ENCODE peak calls at places on chromosomes 4 and X, in four cellular contexts. One of them, this sample, is unnamed.

GRCh38 chr4:41573458-41574129 is 35.6 kb downstream of the LIMCH1 start:
- DNase-seq in ovary: no peak
- DNase-seq in brain microvascular endothelial cell: no peak
- DNase-seq in GM06990: no peak
- DNase-seq in this sample: no peak

GRCh38 chr4:15936495-15936894 is 2.0 kb downstream of the FGFBP1 start:
- DNase-seq in GM06990: no peak
- DNase-seq in ovary: no peak
- DNase-seq in brain microvascular endothelial cell: no peak
- DNase-seq in this sample: no peak

GRCh38 chr4:19266566-19266965 is 985.1 kb upstream of the SLIT2 start:
- DNase-seq in ovary: no peak
- DNase-seq in brain microvascular endothelial cell: no peak
- DNase-seq in GM06990: no peak
- DNase-seq in this sample: no peak

GRCh38 chr4:71772592-71772991 is 11.3 kb downstream of the GC start:
- DNase-seq in ovary: no peak
- DNase-seq in brain microvascular endothelial cell: no peak
- DNase-seq in GM06990: no peak
- DNase-seq in this sample: no peak

GRCh38 chr4:53132117-53132889 is 233.6 kb downstream of the SCFD2 start:
- DNase-seq in GM06990: peak; percentile 30
- DNase-seq in ovary: no peak
- DNase-seq in brain microvascular endothelial cell: no peak
- DNase-seq in this sample: no peak

GRCh38 chr4:55906999-55907398 is 41.7 kb upstream of the CEP135 start:
- DNase-seq in GM06990: no peak
- DNase-seq in brain microvascular endothelial cell: no peak
- DNase-seq in ovary: no peak
- DNase-seq in this sample: no peak

GRCh38 chrX:85992811-85993229 is 54.5 kb downstream of the CHM start:
- DNase-seq in GM06990: no peak
- DNase-seq in ovary: no peak
- DNase-seq in brain microvascular endothelial cell: peak; percentile 8
- DNase-seq in this sample: no peak

GRCh38 chr4:182807346-182807745 is 109.8 kb downstream of the DCTD start:
- DNase-seq in ovary: no peak
- DNase-seq in GM06990: no peak
- DNase-seq in brain microvascular endothelial cell: peak; percentile 1
- DNase-seq in this sample: no peak

GRCh38 chrX:131841496-131842410 is 181.3 kb upstream of the STK26 start:
- DNase-seq in brain microvascular endothelial cell: peak; percentile 45
- DNase-seq in GM06990: peak; percentile 22
- DNase-seq in ovary: no peak
- DNase-seq in this sample: peak; percentile 14

GRCh38 chrX:10077425-10078188 is 79.2 kb upstream of the CLCN4 start:
- DNase-seq in brain microvascular endothelial cell: no peak
- DNase-seq in ovary: no peak
- DNase-seq in GM06990: no peak
- DNase-seq in this sample: no peak

GRCh38 chr4:148426643-148427042 is 15.6 kb downstream of the NR3C2 start:
- DNase-seq in ovary: no peak
- DNase-seq in brain microvascular endothelial cell: no peak
- DNase-seq in GM06990: no peak
- DNase-seq in this sample: no peak

GRCh38 chr4:2940267-2941137 is 22.7 kb downstream of the NOP14 start:
- DNase-seq in brain microvascular endothelial cell: no peak
- DNase-seq in GM06990: no peak
- DNase-seq in ovary: peak; percentile 36
- DNase-seq in this sample: no peak

GRCh38 chr4:96162631-96163030 is 322.7 kb downstream of the PDHA2 start:
- DNase-seq in GM06990: no peak
- DNase-seq in brain microvascular endothelial cell: no peak
- DNase-seq in ovary: no peak
- DNase-seq in this sample: no peak

GRCh38 chrX:154734101-154734781 is 16.6 kb downstream of the GAB3 start:
- DNase-seq in GM06990: no peak
- DNase-seq in ovary: peak; percentile 38
- DNase-seq in brain microvascular endothelial cell: peak; percentile 80
- DNase-seq in this sample: no peak

GRCh38 chrX:57516491-57516890 is 75.3 kb upstream of the ZXDB start:
- DNase-seq in brain microvascular endothelial cell: no peak
- DNase-seq in GM06990: no peak
- DNase-seq in ovary: no peak
- DNase-seq in this sample: no peak

GRCh38 chrX:73206366-73206765 is 8.3 kb downstream of the NAP1L2 start:
- DNase-seq in brain microvascular endothelial cell: no peak
- DNase-seq in ovary: no peak
- DNase-seq in GM06990: no peak
- DNase-seq in this sample: no peak

GRCh38 chr4:169295822-169296221 is 25.1 kb upstream of the SH3RF1 start:
- DNase-seq in brain microvascular endothelial cell: no peak
- DNase-seq in ovary: no peak
- DNase-seq in GM06990: no peak
- DNase-seq in this sample: no peak

DNA sequence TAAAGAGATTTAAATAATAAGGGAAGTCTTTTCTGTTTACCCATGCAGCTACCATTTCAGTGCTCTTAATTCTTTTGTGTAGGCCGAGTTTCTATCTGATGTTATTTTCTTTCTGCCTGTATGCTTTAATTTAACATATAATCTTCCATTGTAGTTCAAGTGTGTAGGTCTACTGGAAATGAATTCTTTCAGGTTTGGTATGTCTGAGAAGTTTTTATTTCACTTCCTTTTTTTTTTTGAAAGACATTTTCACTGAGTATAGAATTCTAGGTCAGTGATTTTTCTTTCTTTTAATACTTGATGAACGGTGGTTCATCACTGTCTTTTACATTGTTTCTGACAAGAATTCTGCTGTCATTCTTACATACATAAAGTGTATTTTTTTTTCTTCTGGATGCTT is 42.1 kb downstream of the VAMP7 start:
- DNase-seq in ovary: no peak
- DNase-seq in brain microvascular endothelial cell: no peak
- DNase-seq in GM06990: peak; percentile 20
- DNase-seq in this sample: no peak
- TF ChIP-seq CTCF in ovary: no peak
- TF ChIP-seq CTCF in brain microvascular endothelial cell: no peak
- TF ChIP-seq CTCF in GM06990: no peak
- TF ChIP-seq CTCF in this sample: no peak

GRCh38 chr4:13403833-13404232 is 80.3 kb downstream of the RAB28 start:
- DNase-seq in GM06990: no peak
- DNase-seq in brain microvascular endothelial cell: no peak
- DNase-seq in ovary: no peak
- DNase-seq in this sample: no peak
- TF ChIP-seq CTCF in GM06990: no peak
- TF ChIP-seq CTCF in brain microvascular endothelial cell: no peak
- TF ChIP-seq CTCF in ovary: no peak
- TF ChIP-seq CTCF in this sample: no peak

GRCh38 chrX:112368371-112368770 is 285.8 kb upstream of the TRPC5 start:
- DNase-seq in ovary: no peak
- DNase-seq in brain microvascular endothelial cell: no peak
- DNase-seq in GM06990: no peak
- DNase-seq in this sample: no peak
- TF ChIP-seq CTCF in ovary: no peak
- TF ChIP-seq CTCF in brain microvascular endothelial cell: peak; percentile 13
- TF ChIP-seq CTCF in GM06990: peak; percentile 15
- TF ChIP-seq CTCF in this sample: peak; percentile 11

DNA sequence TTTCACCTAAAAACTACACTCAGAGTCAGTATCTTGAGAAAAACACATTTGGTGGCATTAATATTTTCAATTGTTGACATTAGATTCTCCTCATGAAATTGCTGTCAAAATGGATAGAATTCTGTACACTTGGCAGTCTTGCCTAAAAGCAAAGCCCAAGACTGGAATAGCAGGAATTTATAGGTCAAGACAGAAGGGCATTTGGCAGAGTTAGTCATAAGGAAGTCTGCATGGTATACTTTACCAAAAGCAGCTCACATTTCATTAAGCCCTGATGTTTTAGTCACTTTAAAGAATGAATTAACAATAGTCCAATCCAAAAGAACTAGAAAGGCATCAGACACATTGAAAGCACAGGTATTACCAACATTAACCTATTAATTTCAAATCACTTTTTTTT is 7.1 kb downstream of the CCDC160 start:
- DNase-seq in ovary: no peak
- DNase-seq in brain microvascular endothelial cell: peak; percentile 4
- DNase-seq in GM06990: no peak
- DNase-seq in this sample: no peak
- TF ChIP-seq CTCF in ovary: no peak
- TF ChIP-seq CTCF in brain microvascular endothelial cell: no peak
- TF ChIP-seq CTCF in GM06990: no peak
- TF ChIP-seq CTCF in this sample: no peak

GRCh38 chrX:26442340-26442739 is 226.4 kb downstream of the MAGEB5 start:
- DNase-seq in GM06990: no peak
- DNase-seq in brain microvascular endothelial cell: peak; percentile 40
- DNase-seq in ovary: no peak
- DNase-seq in this sample: no peak
- TF ChIP-seq CTCF in GM06990: no peak
- TF ChIP-seq CTCF in brain microvascular endothelial cell: peak; percentile 64
- TF ChIP-seq CTCF in ovary: no peak
- TF ChIP-seq CTCF in this sample: peak; percentile 64

GRCh38 chrX:118216086-118216485 is 99.5 kb upstream of the KLHL13 start:
- DNase-seq in GM06990: no peak
- DNase-seq in ovary: no peak
- DNase-seq in brain microvascular endothelial cell: no peak
- DNase-seq in this sample: peak; percentile 76
- TF ChIP-seq CTCF in GM06990: no peak
- TF ChIP-seq CTCF in ovary: no peak
- TF ChIP-seq CTCF in brain microvascular endothelial cell: no peak
- TF ChIP-seq CTCF in this sample: no peak